ENCODE peak calls at places on chromosomes 1 and 21, in five cellular contexts. J is NCI-H1930, U is foreskin fibroblast, Q is amygdala, I is colonic mucosa. C is an unnamed sample.

GRCh38 chr1:85611856-85612255 is 31.3 kb downstream of the CCN1 start:
- DNase-seq in U (peak), I (no peak), J (no peak), Q (no peak), C (no peak)

GRCh38 chr1:167602840-167603239 is 27.2 kb upstream of the RCSD1 start:
- DNase-seq in U (no peak), J (no peak), I (no peak), Q (no peak), C (no peak)

GRCh38 chr1:92701147-92701546 is 83.8 kb downstream of the EVI5 start:
- DNase-seq in U (peak), I (no peak), J (no peak), Q (no peak), C (no peak)

GRCh38 chr1:22903113-22903512 is 69.6 kb downstream of the LACTBL1 start:
- DNase-seq in U (peak), Q (no peak), J (no peak), I (no peak), C (no peak)

GRCh38 chr1:84374991-84375838 is 23.1 kb upstream of the DNASE2B start:
- DNase-seq in Q (no peak), U (peak), I (no peak), J (no peak), C (no peak)

GRCh38 chr1:226569879-226570547 is 21.4 kb downstream of the STUM start:
- DNase-seq in Q (no peak), J (peak), I (no peak), U (no peak), C (peak)

GRCh38 chr1:63662056-63662836 is 69.0 kb downstream of the PGM1 start:
- DNase-seq in J (no peak), Q (no peak), I (no peak), U (peak), C (no peak)

GRCh38 chr21:36487641-36488307 is 7.9 kb upstream of the CLDN14 start:
- DNase-seq in U (no peak), Q (no peak), I (peak), J (no peak), C (no peak)

GRCh38 chr1:175673236-175674150 is 69.9 kb downstream of the TNR start:
- DNase-seq in I (no peak), J (no peak), Q (no peak), U (no peak), C (no peak)

GRCh38 chr21:45405819-45406762 is 1.1 kb downstream of the COL18A1 start:
- DNase-seq in J (no peak), I (no peak), U (peak), Q (no peak), C (peak)

GRCh38 chr1:155134858-155135415 is 715 bp upstream of the SLC50A1 start:
- DNase-seq in U (peak), Q (peak), J (no peak), I (peak), C (peak)

GRCh38 chr21:41344146-41344545 is 17.7 kb upstream of the MX2 start:
- DNase-seq in Q (no peak), U (no peak), I (no peak), J (no peak), C (no peak)

GRCh38 chr1:236489710-236490377 is 33.9 kb upstream of the LGALS8 start:
- DNase-seq in I (no peak), Q (no peak), U (peak), J (peak), C (peak)

GRCh38 chr21:38440746-38441145 is 57.5 kb downstream of the ERG start:
- DNase-seq in I (no peak), U (no peak), J (no peak), Q (no peak), C (peak)

GRCh38 chr1:200207711-200208126 is 180.2 kb downstream of the NR5A2 start:
- DNase-seq in Q (no peak), U (peak), J (no peak), I (no peak), C (no peak)

GRCh38 chr1:187226396-187226795 is 397.6 kb downstream of the PLA2G4A start:
- DNase-seq in I (no peak), U (peak), Q (no peak), J (no peak), C (no peak)

GRCh38 chr1:94463765-94464330 is 45.7 kb downstream of the ABCD3 start:
- DNase-seq in Q (no peak), I (peak), U (peak), J (no peak), C (peak)

GRCh38 chr21:41890355-41890754 is 11.2 kb upstream of the PRDM15 start:
- DNase-seq in I (no peak), J (no peak), U (no peak), Q (no peak), C (no peak)

GRCh38 chr1:218351617-218352438 is 6.7 kb downstream of the TGFB2 start:
- DNase-seq in J (no peak), I (no peak), U (no peak), Q (no peak), C (peak)

GRCh38 chr1:203371288-203371687 is 20.4 kb upstream of the FMOD start:
- DNase-seq in Q (no peak), I (peak), U (no peak), J (no peak), C (no peak)

GRCh38 chr1:9537863-9538668 is 1.2 kb upstream of the SLC25A33 start:
- DNase-seq in U (no peak), I (peak), J (no peak), Q (no peak), C (no peak)

GRCh38 chr21:26806734-26807372 is 38.4 kb downstream of the ADAMTS1 start:
- DNase-seq in U (peak), I (no peak), Q (no peak), J (no peak), C (no peak)

GRCh38 chr1:8104278-8105236 is 78.4 kb upstream of the ERRFI1 start:
- DNase-seq in U (no peak), I (no peak), J (no peak), Q (no peak), C (no peak)

GRCh38 chr21:16124397-16125130 is 394.8 kb downstream of the USP25 start:
- DNase-seq in I (no peak), J (no peak), U (peak), Q (no peak), C (no peak)

GRCh38 chr1:242462867-242463266 is 61.6 kb downstream of the PLD5 start:
- DNase-seq in U (no peak), J (no peak), I (no peak), Q (no peak), C (no peak)

GRCh38 chr1:225941220-225941948 is at the start of gene LEFTY2:
- DNase-seq in Q (no peak), U (no peak), I (no peak), J (no peak), C (peak)

GRCh38 chr1:176531036-176531435 is 68.1 kb downstream of the PAPPA2 start:
- DNase-seq in Q (no peak), U (no peak), J (no peak), I (no peak), C (no peak)

GRCh38 chr1:70980361-70980760 is 67.3 kb downstream of the PTGER3 start:
- DNase-seq in Q (no peak), U (no peak), I (no peak), J (no peak), C (no peak)

GRCh38 chr1:67171574-67171955 is 5.3 kb downstream of the IL23R start:
- DNase-seq in U (no peak), J (no peak), Q (no peak), I (no peak), C (no peak)

GRCh38 chr21:17491716-17492414 is 21.0 kb upstream of the CXADR start:
- DNase-seq in U (peak), I (no peak), Q (no peak), J (no peak), C (no peak)

GRCh38 chr1:229508823-229509337 is 739 bp upstream of the NUP133 start:
- DNase-seq in U (no peak), J (no peak), Q (no peak), I (no peak), C (no peak)

GRCh38 chr1:154479764-154480421 is 22.1 kb upstream of the TDRD10 start:
- DNase-seq in I (peak), Q (peak), U (peak), J (peak), C (peak)

GRCh38 chr1:11272544-11272841 is 505 bp upstream of the UBIAD1 start:
- DNase-seq in J (no peak), I (no peak), Q (no peak), U (no peak), C (no peak)

GRCh38 chr21:32477424-32477745 is 64.9 kb downstream of the EVA1C start:
- DNase-seq in I (no peak), J (no peak), Q (no peak), U (no peak), C (no peak)

GRCh38 chr1:165463978-165464377 is 19.1 kb upstream of the RXRG start:
- DNase-seq in Q (no peak), I (no peak), U (no peak), J (no peak), C (no peak)

GRCh38 chr1:40256401-40257084 is 1.5 kb upstream of the ZMPSTE24 start:
- DNase-seq in U (no peak), Q (no peak), I (no peak), J (no peak), C (no peak)

GRCh38 chr1:214377886-214378285 is 96.9 kb downstream of the SMYD2 start:
- DNase-seq in I (no peak), U (peak), Q (no peak), J (no peak), C (no peak)

GRCh38 chr1:222301653-222302052 is 246.3 kb downstream of the HHIPL2 start:
- DNase-seq in I (no peak), Q (no peak), U (no peak), J (no peak), C (no peak)

GRCh38 chr1:10211805-10212405 is 1.5 kb downstream of the KIF1B start:
- DNase-seq in U (no peak), Q (peak), J (no peak), I (peak), C (peak)

C was measured in H7.